ENCODE peak calls at places on chromosomes 3 and 15, in eight cellular contexts. O is retinal pigment epithelial cell; V is lower lobe of right lung; S is CD8-positive, alpha-beta T cell; M is transverse colon; C is fibroblast of villous mesenchyme; R is H1; I is ovary. F is an unnamed sample.

GRCh38 chr15:67091073-67091965 is 25.9 kb downstream of the SMAD3 start:
- DNase-seq in R (no peak), I (peak), C (peak), M (peak), S (peak), V (peak), O (peak), F (peak)

GRCh38 chr3:193552911-193553310 is 1.8 kb downstream of the ATP13A4 start:
- DNase-seq in O (no peak), C (no peak), R (no peak), S (no peak), M (no peak), I (no peak), V (peak), F (no peak)

GRCh38 chr3:153138267-153139210 is 23.5 kb upstream of the RAP2B start:
- DNase-seq in I (no peak), V (peak), S (no peak), O (peak), R (no peak), C (peak), M (peak), F (peak)

GRCh38 chr3:190092250-190092649 is 28.4 kb downstream of the P3H2 start:
- DNase-seq in M (no peak), I (no peak), O (peak), S (no peak), C (peak), R (no peak), V (no peak), F (peak)

GRCh38 chr3:46892285-46893145 is 15.0 kb downstream of the PTH1R start:
- DNase-seq in S (no peak), V (peak), R (peak), O (no peak), C (peak), I (peak), M (peak), F (peak)

GRCh38 chr15:36407647-36408046 is 171.8 kb upstream of the CDIN1 start:
- DNase-seq in I (no peak), S (no peak), V (no peak), M (no peak), R (no peak), O (no peak), C (peak), F (peak)

GRCh38 chr15:81327526-81327925 is 3.6 kb upstream of the STARD5 start:
- DNase-seq in M (no peak), S (no peak), O (peak), V (no peak), I (no peak), C (peak), R (no peak), F (peak)

GRCh38 chr3:60917136-60917535 is 334.1 kb downstream of the FHIT start:
- DNase-seq in C (no peak), V (no peak), I (no peak), O (no peak), S (no peak), R (no peak), M (no peak), F (no peak)

GRCh38 chr3:99659965-99660364 is 21.6 kb downstream of the COL8A1 start:
- DNase-seq in C (peak), M (no peak), I (no peak), S (no peak), O (no peak), R (no peak), V (peak), F (peak)

GRCh38 chr15:67480741-67481140 is 40.2 kb upstream of the C15orf61 start:
- DNase-seq in S (no peak), I (no peak), O (no peak), R (no peak), C (no peak), V (no peak), M (no peak), F (no peak)

GRCh38 chr3:126512026-126512425 is 5.5 kb downstream of the UROC1 start:
- DNase-seq in C (no peak), R (no peak), O (no peak), V (peak), M (no peak), I (no peak), S (no peak), F (no peak)

GRCh38 chr3:23442598-23443383 is 239.7 kb downstream of the UBE2E2 start:
- DNase-seq in C (peak), V (no peak), R (no peak), M (no peak), I (no peak), O (no peak), S (no peak), F (peak)

GRCh38 chr3:155441026-155441425 is 147.5 kb upstream of the STRIT1 start:
- DNase-seq in I (no peak), S (no peak), O (no peak), M (no peak), V (no peak), C (no peak), R (no peak), F (no peak)

GRCh38 chr3:56754753-56755365 is 46.9 kb downstream of the ARHGEF3 start:
- DNase-seq in I (no peak), O (no peak), C (no peak), R (no peak), M (peak), S (peak), V (peak), F (no peak)

GRCh38 chr3:139251529-139251928 is 92.3 kb upstream of the MRPS22 start:
- DNase-seq in V (peak), I (peak), C (peak), M (no peak), R (no peak), S (no peak), O (no peak), F (peak)

GRCh38 chr15:79028411-79028964 is 62.1 kb downstream of the RASGRF1 start:
- DNase-seq in O (no peak), I (no peak), V (peak), C (peak), R (peak), M (peak), S (no peak), F (peak)

GRCh38 chr3:131535131-131535530 is 32.4 kb upstream of the MRPL3 start:
- DNase-seq in V (no peak), C (no peak), S (no peak), O (no peak), R (no peak), M (no peak), I (no peak), F (no peak)

GRCh38 chr15:36330598-36330997 is 248.8 kb upstream of the CDIN1 start:
- DNase-seq in S (no peak), C (no peak), V (no peak), M (no peak), R (no peak), O (no peak), I (no peak), F (no peak)

GRCh38 chr3:123961508-123961856 is 453 bp upstream of the CCDC14 start:
- DNase-seq in O (no peak), C (no peak), S (no peak), R (no peak), I (no peak), V (no peak), M (no peak), F (no peak)

GRCh38 chr3:101848754-101849713 is at the start of gene NFKBIZ:
- DNase-seq in I (peak), R (peak), C (peak), M (peak), O (peak), S (peak), V (peak), F (peak)
- H3K4me3 ChIP-seq in I (peak), R (peak), C (peak), M (peak), O (peak), S (peak), V (peak), F (peak)

GRCh38 chr3:25378912-25379311 is 49.2 kb upstream of the RARB start:
- DNase-seq in M (no peak), S (no peak), C (no peak), I (no peak), O (no peak), R (no peak), V (no peak), F (no peak)

GRCh38 chr3:25376346-25376745 is 51.7 kb upstream of the RARB start:
- DNase-seq in M (no peak), R (no peak), C (no peak), V (no peak), O (no peak), I (no peak), S (no peak), F (no peak)

GRCh38 chr3:25384471-25384870 is 43.6 kb upstream of the RARB start:
- DNase-seq in R (no peak), O (no peak), I (no peak), V (no peak), M (no peak), S (no peak), C (no peak), F (no peak)

GRCh38 chr3:25380222-25380739 is 47.8 kb upstream of the RARB start:
- DNase-seq in I (no peak), C (peak), V (no peak), R (no peak), S (no peak), M (no peak), O (no peak), F (peak)

DNA sequence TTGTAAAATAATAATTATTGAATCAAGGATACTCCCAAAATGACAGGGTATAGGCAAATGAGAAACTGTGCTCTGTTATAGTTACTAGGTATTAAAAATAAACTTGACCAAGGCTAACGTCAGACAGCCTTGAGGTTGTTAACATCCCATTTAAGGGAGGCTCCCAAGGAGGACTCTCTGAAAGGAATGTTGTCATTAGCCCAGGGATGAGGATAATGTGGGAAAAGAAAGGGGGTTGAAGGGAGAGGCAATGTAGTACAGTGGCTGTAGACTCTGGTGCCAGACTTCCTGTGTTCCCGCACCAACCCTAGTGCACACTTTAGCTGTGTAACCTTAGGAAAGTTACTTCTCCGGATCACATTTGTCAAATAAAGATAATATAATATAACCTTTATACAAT is 47.0 kb upstream of the RARB start:
- DNase-seq in R (no peak), S (no peak), I (no peak), M (no peak), V (no peak), C (peak), O (no peak), F (no peak)
- H3K4me3 ChIP-seq in R (no peak), S (no peak), I (no peak), M (no peak), V (no peak), C (no peak), O (no peak), F (no peak)

GRCh38 chr3:178967184-178967532 is 104.5 kb downstream of the ZMAT3 start:
- DNase-seq in I (no peak), R (no peak), M (no peak), O (no peak), S (no peak), V (no peak), C (no peak), F (no peak)
- H3K4me3 ChIP-seq in I (no peak), R (no peak), M (no peak), O (no peak), S (no peak), V (no peak), C (no peak), F (no peak)

DNA sequence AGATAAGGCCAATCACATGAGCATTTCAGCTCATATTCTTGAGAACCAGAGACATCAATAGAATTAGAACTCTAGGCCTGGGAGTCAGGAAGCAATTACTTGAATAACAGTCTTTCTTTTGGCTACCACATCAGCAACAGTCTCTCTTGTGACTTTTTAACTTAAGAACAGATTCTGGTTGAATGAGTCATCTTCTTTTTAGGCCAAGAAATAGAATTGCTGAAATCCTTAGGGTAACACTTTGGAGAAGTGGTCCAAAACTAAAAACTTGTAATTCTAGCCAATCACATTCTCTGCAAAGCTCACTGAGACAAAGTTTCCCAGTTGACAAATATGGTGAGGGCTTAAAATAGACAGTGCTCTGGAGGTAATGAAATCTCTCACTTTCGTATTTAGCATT is 238.1 kb downstream of the SHOX2 start:
- DNase-seq in I (no peak), S (no peak), O (no peak), M (no peak), C (peak), V (no peak), R (no peak), F (peak)
- H3K4me3 ChIP-seq in I (no peak), S (no peak), O (no peak), M (no peak), C (no peak), V (no peak), R (no peak), F (no peak)

DNA sequence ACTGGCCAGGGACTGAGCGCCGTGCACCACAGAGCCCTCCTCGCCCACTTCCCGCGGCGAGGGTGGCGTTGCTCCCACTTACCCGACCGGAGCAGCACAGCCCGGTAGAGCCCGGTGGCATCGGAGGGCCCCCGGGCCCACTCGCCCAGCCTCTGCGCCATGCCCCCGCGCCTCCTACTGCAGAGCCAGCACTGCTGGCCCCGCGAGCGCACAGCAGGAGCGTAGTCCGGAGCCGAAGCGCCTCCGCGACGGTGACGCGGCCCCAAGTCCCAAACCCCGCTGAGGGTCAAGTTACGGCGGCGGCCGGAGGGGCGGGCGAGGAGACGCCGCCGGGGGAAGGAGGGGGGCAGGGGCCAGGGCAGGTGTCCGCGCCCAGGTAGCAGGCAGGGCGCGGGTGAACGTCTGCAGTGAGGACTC is 9.6 kb upstream of the FAM107A start:
- DNase-seq in I (no peak), O (no peak), C (no peak), V (no peak), S (no peak), M (no peak), R (no peak), F (no peak)
- H3K4me3 ChIP-seq in I (no peak), O (no peak), C (no peak), V (no peak), S (no peak), M (no peak), R (peak), F (no peak)

GRCh38 chr3:25856902-25857518 is 67.1 kb downstream of the OXSM start:
- DNase-seq in R (no peak), V (no peak), C (peak), M (no peak), O (peak), S (no peak), I (no peak), F (peak)

GRCh38 chr3:25863560-25863959 is 73.7 kb downstream of the OXSM start:
- DNase-seq in M (no peak), R (no peak), C (no peak), O (no peak), V (no peak), I (no peak), S (no peak), F (no peak)

GRCh38 chr3:25863011-25863415 is 73.1 kb downstream of the OXSM start:
- DNase-seq in M (no peak), O (no peak), V (no peak), S (no peak), I (no peak), C (no peak), R (no peak), F (no peak)

GRCh38 chr3:25861566-25861965 is 71.7 kb downstream of the OXSM start:
- DNase-seq in S (no peak), R (no peak), V (no peak), O (no peak), C (no peak), M (no peak), I (no peak), F (no peak)
- H3K4me3 ChIP-seq in S (no peak), R (no peak), V (no peak), O (no peak), C (no peak), M (no peak), I (no peak), F (no peak)

GRCh38 chr3:12506201-12506600 is 21.9 kb downstream of the TSEN2 start:
- DNase-seq in O (no peak), V (no peak), S (no peak), R (no peak), M (no peak), I (no peak), C (no peak), F (no peak)

GRCh38 chr3:12508316-12508715 is 24.0 kb downstream of the TSEN2 start:
- DNase-seq in S (no peak), O (no peak), M (peak), C (peak), I (peak), R (no peak), V (no peak), F (peak)

GRCh38 chr3:12503126-12503952 is 19.1 kb downstream of the TSEN2 start:
- DNase-seq in O (no peak), I (no peak), R (no peak), S (no peak), V (peak), M (no peak), C (no peak), F (no peak)

GRCh38 chr3:12509466-12509865 is 25.2 kb downstream of the TSEN2 start:
- DNase-seq in R (no peak), V (no peak), I (no peak), S (no peak), O (no peak), C (peak), M (no peak), F (no peak)

GRCh38 chr3:12507871-12508281 is 23.6 kb downstream of the TSEN2 start:
- DNase-seq in R (no peak), C (peak), M (no peak), S (no peak), V (no peak), I (peak), O (no peak), F (peak)
- H3K4me3 ChIP-seq in R (no peak), C (peak), M (no peak), S (no peak), V (no peak), I (no peak), O (no peak), F (no peak)

DNA sequence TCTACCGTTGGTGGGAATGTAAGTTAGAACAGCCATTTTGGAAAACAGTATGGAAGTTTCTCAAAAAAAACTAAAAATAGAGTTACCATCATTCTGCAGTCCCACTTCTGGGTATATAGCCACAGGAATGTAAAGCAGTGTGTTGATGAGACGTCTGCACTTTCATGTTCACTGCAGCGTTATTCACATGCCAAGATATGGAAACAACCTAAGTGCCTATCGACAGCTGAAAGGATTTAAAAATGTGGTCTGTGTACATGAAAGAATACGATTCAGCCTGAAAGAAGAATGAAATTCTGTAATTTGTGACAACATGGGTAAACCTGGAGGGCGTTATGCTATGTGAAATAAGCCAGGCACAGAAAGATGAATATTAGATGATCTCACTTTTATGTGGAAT is 157.7 kb downstream of the THSD4 start:
- DNase-seq in S (no peak), O (no peak), V (no peak), C (peak), M (no peak), I (no peak), R (no peak), F (peak)
- H3K4me3 ChIP-seq in S (no peak), O (no peak), V (no peak), C (no peak), M (no peak), I (no peak), R (no peak), F (no peak)

GRCh38 chr15:73990250-73991005 is 1.7 kb downstream of the STOML1 start:
- DNase-seq in R (no peak), C (no peak), I (no peak), S (no peak), M (no peak), O (no peak), V (no peak), F (no peak)
- H3K4me3 ChIP-seq in R (no peak), C (no peak), I (no peak), S (no peak), M (no peak), O (no peak), V (peak), F (no peak)

F was measured in cardiac fibroblast.